ENCODE peak calls at places on chromosomes 11 and 22, in five cellular contexts. E is IMR-90, W is neuronal stem cell, I is mesendoderm, K is H1. C is an unnamed sample.

GRCh38 chr11:12007769-12008737 is at the start of gene DKK3:
- DNase-seq in K (peak), W (peak), I (peak), E (peak), C (peak)

GRCh38 chr11:12743834-12744449 is 69.7 kb downstream of the TEAD1 start:
- DNase-seq in I (no peak), W (no peak), E (no peak), K (no peak), C (no peak)

GRCh38 chr11:27041141-27041869 is 690 bp downstream of the BBOX1 start:
- DNase-seq in W (peak), I (peak), E (no peak), K (no peak), C (no peak)

GRCh38 chr11:116263770-116264169 is 509.0 kb downstream of the BUD13 start:
- DNase-seq in I (peak), W (no peak), E (no peak), K (no peak), C (no peak)

GRCh38 chr11:70400643-70401042 is 2.3 kb downstream of the CTTN start:
- DNase-seq in I (no peak), E (no peak), K (no peak), W (no peak), C (no peak)

GRCh38 chr22:45757068-45757467 is 85.4 kb downstream of the ATXN10 start:
- DNase-seq in I (peak), W (peak), E (peak), K (peak), C (no peak)

GRCh38 chr11:133824593-133824992 is 20.7 kb downstream of the SPATA19 start:
- DNase-seq in I (no peak), W (no peak), K (peak), E (no peak), C (no peak)

GRCh38 chr22:44419429-44419828 is 78.6 kb downstream of the RTL6 start:
- DNase-seq in K (no peak), W (no peak), E (peak), I (no peak), C (no peak)

GRCh38 chr11:61698173-61698965 is 18.2 kb downstream of the DAGLA start:
- DNase-seq in K (no peak), E (no peak), W (no peak), I (no peak), C (no peak)

GRCh38 chr22:47439643-47440265 is 677.3 kb downstream of the TBC1D22A start:
- DNase-seq in E (no peak), K (no peak), I (no peak), W (no peak), C (no peak)

GRCh38 chr11:10386361-10386760 is 68.7 kb upstream of the AMPD3 start:
- DNase-seq in I (no peak), W (no peak), E (no peak), K (no peak), C (no peak)

GRCh38 chr22:38554281-38554680 is 15.7 kb downstream of the DMC1 start:
- DNase-seq in K (no peak), I (no peak), E (peak), W (no peak), C (no peak)

GRCh38 chr11:14584595-14584994 is 59.0 kb upstream of the PDE3B start:
- DNase-seq in E (no peak), I (peak), K (no peak), W (no peak), C (no peak)

GRCh38 chr22:35021166-35021565 is 44.8 kb upstream of the ISX start:
- DNase-seq in I (no peak), W (no peak), E (no peak), K (no peak), C (no peak)
- H4K8ac ChIP-seq in I (no peak), W (no peak), E (no peak), K (peak), C (no peak)

GRCh38 chr11:8389034-8389996 is 125.6 kb upstream of the LMO1 start:
- DNase-seq in W (no peak), K (no peak), I (no peak), E (no peak), C (no peak)

GRCh38 chr11:8387141-8387540 is 123.5 kb upstream of the LMO1 start:
- DNase-seq in I (no peak), K (no peak), E (no peak), W (no peak), C (no peak)

GRCh38 chr11:8390851-8391612 is 127.4 kb upstream of the LMO1 start:
- DNase-seq in E (no peak), K (no peak), I (no peak), W (no peak), C (no peak)

GRCh38 chr11:8387693-8388092 is 124.0 kb upstream of the LMO1 start:
- DNase-seq in W (no peak), I (no peak), K (no peak), E (no peak), C (no peak)

GRCh38 chr11:8392166-8392565 is 128.5 kb upstream of the LMO1 start:
- DNase-seq in W (no peak), E (no peak), I (no peak), K (no peak), C (no peak)
- H3K27ac ChIP-seq in W (no peak), E (no peak), I (no peak), K (no peak), C (no peak)

GRCh38 chr11:46296520-46297448 is 19.3 kb downstream of the CREB3L1 start:
- DNase-seq in W (peak), E (peak), K (peak), I (peak), C (peak)
- H4K8ac ChIP-seq in W (no peak), E (peak), K (peak), I (no peak), C (peak)

GRCh38 chr11:2813141-2813908 is 72.2 kb downstream of the CDKN1C start:
- DNase-seq in E (peak), I (no peak), W (no peak), K (no peak), C (peak)
- H3K27ac ChIP-seq in E (no peak), I (no peak), W (no peak), K (no peak), C (no peak)

GRCh38 chr11:74397531-74398243 is 546 bp downstream of the PGM2L1 start:
- DNase-seq in E (peak), K (no peak), I (peak), W (peak), C (peak)

GRCh38 chr11:74403607-74404006 is 5.4 kb upstream of the PGM2L1 start:
- DNase-seq in W (no peak), I (no peak), E (no peak), K (no peak), C (no peak)

DNA sequence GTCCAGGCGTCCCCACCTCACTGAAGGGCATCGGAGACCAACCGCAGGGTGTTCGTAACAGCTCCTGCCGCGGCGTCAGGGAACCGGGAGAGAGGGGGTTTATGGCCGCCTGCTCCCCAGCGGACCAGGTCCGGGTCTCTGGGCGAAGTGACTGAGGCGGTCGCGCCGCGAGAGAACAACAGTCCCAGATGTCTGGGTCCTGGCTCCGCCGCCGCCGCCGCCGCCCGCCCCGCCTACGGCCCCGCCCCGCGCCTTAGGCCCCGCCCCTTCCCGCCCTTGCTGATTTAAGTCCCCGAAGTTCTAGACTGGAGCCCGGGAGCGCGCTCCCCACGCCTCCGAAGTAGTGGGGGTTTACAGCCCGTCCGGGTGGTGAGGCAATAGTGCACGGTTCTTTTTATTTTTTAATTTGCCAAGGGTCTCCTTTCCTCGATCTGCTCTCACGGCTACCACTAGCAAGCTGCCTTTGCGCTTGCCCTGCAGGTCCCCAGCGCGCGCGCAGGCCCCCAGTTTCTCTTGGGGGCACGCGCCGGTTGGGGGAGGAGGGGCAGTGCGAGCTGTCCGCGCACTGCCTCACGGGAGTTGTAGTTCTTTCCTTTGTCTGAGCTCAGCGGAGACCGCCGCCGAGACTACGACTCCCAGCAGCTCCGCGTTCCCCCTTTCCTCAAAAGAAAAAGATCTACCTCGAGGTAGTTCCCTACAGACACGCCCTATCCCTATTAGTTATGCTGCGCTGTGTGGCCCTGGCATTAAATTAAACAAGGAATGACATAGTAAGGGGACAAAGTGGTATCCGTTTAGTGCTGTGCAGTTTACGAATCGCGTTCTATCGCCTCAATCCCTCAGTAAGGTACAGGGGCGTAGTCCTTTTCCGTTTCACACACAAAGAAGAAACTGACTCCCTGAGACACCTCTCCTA is at the start of gene PGM2L1:
- DNase-seq in K (peak), E (peak), W (peak), I (peak), C (peak)
- H4K8ac ChIP-seq in K (peak), E (peak), W (no peak), I (no peak), C (peak)

DNA sequence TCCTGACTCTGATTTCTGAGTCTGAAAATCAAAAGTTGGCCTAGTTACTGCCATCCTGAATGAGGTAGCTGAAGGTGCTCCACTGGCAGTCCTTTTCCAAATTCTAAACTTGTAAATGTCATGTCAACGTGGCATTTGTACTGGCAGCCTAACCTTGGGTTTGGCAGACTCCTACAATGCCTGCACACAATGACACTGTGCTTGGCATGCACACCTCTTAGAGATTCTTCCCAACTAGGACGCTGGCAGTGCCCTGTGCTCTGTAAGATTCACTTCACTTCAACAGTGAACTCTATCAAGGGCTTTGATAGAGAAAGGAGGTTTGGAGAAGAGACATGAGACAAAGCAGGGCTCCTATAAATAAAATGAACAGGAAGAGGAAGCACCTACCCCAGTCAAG is 21.9 kb upstream of the PPP2R1B start:
- DNase-seq in W (no peak), E (no peak), K (no peak), I (no peak), C (no peak)
- H3K27ac ChIP-seq in W (no peak), E (no peak), K (no peak), I (no peak), C (no peak)

GRCh38 chr22:37185646-37186227 is 2.3 kb downstream of the C1QTNF6 start:
- DNase-seq in W (no peak), K (no peak), E (no peak), I (no peak), C (no peak)

GRCh38 chr22:37186228-37186996 is 1.6 kb downstream of the C1QTNF6 start:
- DNase-seq in E (peak), W (no peak), I (peak), K (peak), C (peak)

GRCh38 chr22:37187552-37187890 is 526 bp downstream of the C1QTNF6 start:
- DNase-seq in W (no peak), E (peak), K (no peak), I (peak), C (peak)

GRCh38 chr22:37187891-37188761 is at the start of gene C1QTNF6:
- DNase-seq in E (peak), W (peak), I (peak), K (peak), C (peak)

DNA sequence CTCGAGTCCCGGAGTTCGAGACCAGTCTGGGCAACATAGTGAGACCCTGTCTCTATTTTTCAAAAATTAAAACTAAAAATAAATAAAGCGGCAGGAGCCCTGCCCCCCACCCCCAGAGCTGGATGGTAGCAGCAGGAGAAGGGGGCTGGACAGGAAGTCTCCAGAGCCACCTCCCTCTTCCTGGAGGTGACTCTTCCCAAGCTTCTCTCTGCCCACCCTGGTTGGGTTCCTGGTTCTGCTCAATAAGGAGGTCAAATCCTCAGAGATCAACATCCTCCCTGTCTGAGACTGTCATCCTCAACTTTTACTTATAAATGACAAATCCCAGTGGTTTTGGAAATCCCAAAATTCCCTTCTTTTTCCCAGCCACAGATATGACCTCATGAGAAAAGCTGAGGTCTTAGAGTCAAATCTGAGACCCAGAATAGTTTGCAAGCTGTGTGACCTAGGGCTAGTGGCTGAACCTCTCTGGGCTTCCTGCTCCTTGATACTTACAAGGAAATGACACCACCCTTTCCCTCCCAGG is 987 bp downstream of the C1QTNF6 start:
- DNase-seq in E (peak), K (no peak), I (peak), W (no peak), C (peak)
- H4K8ac ChIP-seq in E (peak), K (no peak), I (no peak), W (no peak), C (no peak)

GRCh38 chr11:20113147-20113435 is 47.2 kb downstream of the DBX1 start:
- DNase-seq in I (no peak), K (no peak), E (no peak), W (no peak), C (no peak)
- H3K27ac ChIP-seq in I (no peak), K (no peak), E (no peak), W (no peak), C (peak)

DNA sequence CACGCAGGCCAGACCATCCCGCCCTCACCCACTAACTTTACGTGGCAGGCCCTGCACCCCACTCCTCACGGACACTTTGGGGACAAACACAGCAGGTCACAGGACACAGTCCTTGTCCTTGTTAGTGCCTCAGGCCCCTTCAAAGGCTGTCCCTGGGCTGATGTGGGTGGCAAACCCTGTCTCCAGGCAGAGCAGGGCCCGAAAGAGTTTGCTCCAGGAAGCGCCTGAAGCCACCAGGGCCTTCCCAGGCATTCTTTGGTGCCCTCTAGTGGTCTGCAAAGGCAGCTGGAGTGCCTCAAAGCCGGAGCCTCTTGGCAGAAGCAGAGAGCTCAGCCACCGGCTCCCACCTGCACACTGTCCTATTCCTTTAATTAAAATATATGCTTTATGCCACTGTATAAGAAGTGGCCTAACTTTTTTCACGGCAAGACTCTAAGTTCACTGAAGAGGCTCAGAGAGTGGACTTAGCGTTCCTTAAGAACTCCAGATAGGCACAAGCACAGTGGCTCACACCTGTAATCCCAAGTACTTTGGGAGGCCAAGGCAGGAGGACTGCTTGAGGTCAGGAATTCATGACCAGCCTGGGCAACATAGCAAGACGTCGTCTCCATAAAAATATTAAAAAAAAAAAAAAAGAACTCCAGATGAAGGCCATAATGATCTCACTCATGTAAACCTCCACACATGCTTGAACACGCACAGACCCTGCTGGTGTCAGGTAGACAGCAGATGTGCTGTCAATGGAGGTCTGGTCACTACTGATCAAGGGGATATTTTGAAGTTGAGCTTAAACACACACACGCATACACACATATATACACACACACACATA is 11.1 kb downstream of the TXN2 start:
- DNase-seq in E (peak), W (peak), K (peak), I (peak), C (peak)
- H4K8ac ChIP-seq in E (peak), W (no peak), K (no peak), I (no peak), C (peak)

C was measured in mesenchymal stem cell.